ENCODE peak calls at places on chromosome 13, in eight cellular contexts. P, G, T, F, U, X, R and Y are unnamed samples.
A peak's percentile ranks its signal among the peaks of the same experiment; 100 is the strongest.

GRCh38 chr13:26558912-26559485 is 1.5 kb downstream of the WASF3 start:
- DNase-seq in P (no peak), G (no peak), T (no peak), F (no peak), U (no peak), X (no peak), R (no peak), Y (no peak)

GRCh38 chr13:107585466-107585865 is 629.9 kb downstream of the LIG4 start:
- DNase-seq in P (no peak), G (no peak), T (no peak), F (peak; percentile 46), U (no peak), X (no peak), R (no peak), Y (no peak)

GRCh38 chr13:46113596-46113995 is 8.8 kb upstream of the CPB2 start:
- DNase-seq in P (no peak), G (no peak), T (peak; percentile 68), F (no peak), U (no peak), X (no peak), R (no peak), Y (no peak)

GRCh38 chr13:80586356-80586755 is 245.4 kb upstream of the SPRY2 start:
- DNase-seq in P (no peak), G (no peak), T (no peak), F (no peak), U (no peak), X (no peak), R (no peak), Y (no peak)

GRCh38 chr13:26502826-26503225 is 54.7 kb upstream of the WASF3 start:
- DNase-seq in P (peak; percentile 27), G (no peak), T (no peak), F (peak; percentile 96), U (no peak), X (peak; percentile 63), R (no peak), Y (no peak)

GRCh38 chr13:44768775-44769578 is 192.8 kb upstream of the TSC22D1 start:
- DNase-seq in P (no peak), G (no peak), T (no peak), F (peak; percentile 46), U (no peak), X (no peak), R (no peak), Y (no peak)

GRCh38 chr13:25018729-25019115 is 77.2 kb upstream of the PABPC3 start:
- DNase-seq in P (no peak), G (no peak), T (no peak), F (no peak), U (no peak), X (no peak), R (no peak), Y (no peak)

GRCh38 chr13:31207630-31208549 is 8.1 kb downstream of the B3GLCT start:
- DNase-seq in P (peak; percentile 73), G (no peak), T (no peak), F (peak; percentile 73), U (no peak), X (peak; percentile 23), R (no peak), Y (no peak)

GRCh38 chr13:55792544-55793178 is 1348.1 kb upstream of the PRR20A start:
- DNase-seq in P (no peak), G (no peak), T (no peak), F (no peak), U (no peak), X (no peak), R (no peak), Y (no peak)

GRCh38 chr13:46622918-46623256 is 69.9 kb downstream of the LRCH1 start:
- DNase-seq in P (peak; percentile 61), G (no peak), T (no peak), F (peak; percentile 84), U (no peak), X (no peak), R (peak; percentile 71), Y (no peak)

GRCh38 chr13:28451482-28452217 is 43.3 kb downstream of the FLT1 start:
- DNase-seq in P (peak; percentile 25), G (no peak), T (no peak), F (no peak), U (no peak), X (no peak), R (no peak), Y (no peak)

GRCh38 chr13:99086869-99087129 is 108.9 kb upstream of the DOCK9 start:
- DNase-seq in P (no peak), G (peak; percentile 36), T (no peak), F (no peak), U (peak; percentile 21), X (peak; percentile 21), R (peak; percentile 75), Y (peak; percentile 72)

GRCh38 chr13:110524484-110525254 is 36.9 kb downstream of the RAB20 start:
- DNase-seq in P (peak; percentile 93), G (no peak), T (peak; percentile 87), F (no peak), U (no peak), X (peak; percentile 58), R (no peak), Y (peak; percentile 81)

GRCh38 chr13:26985285-26985878 is 186.2 kb downstream of the USP12 start:
- DNase-seq in P (peak; percentile 66), G (peak; percentile 80), T (peak; percentile 93), F (peak; percentile 80), U (peak; percentile 47), X (peak; percentile 54), R (peak; percentile 77), Y (peak; percentile 35)

GRCh38 chr13:42266464-42266863 is 5.5 kb upstream of the AKAP11 start:
- DNase-seq in P (no peak), G (no peak), T (no peak), F (peak; percentile 79), U (no peak), X (no peak), R (no peak), Y (no peak)

GRCh38 chr13:106372199-106373160 is 163.0 kb downstream of the EFNB2 start:
- DNase-seq in P (no peak), G (no peak), T (peak; percentile 46), F (peak; percentile 54), U (no peak), X (no peak), R (no peak), Y (no peak)

GRCh38 chr13:61138857-61139256 is 276.8 kb downstream of the PCDH20 start:
- DNase-seq in P (no peak), G (no peak), T (no peak), F (no peak), U (no peak), X (no peak), R (no peak), Y (no peak)

GRCh38 chr13:20090349-20090748 is 70.5 kb downstream of the GJA3 start:
- DNase-seq in P (no peak), G (no peak), T (peak; percentile 20), F (no peak), U (no peak), X (no peak), R (no peak), Y (no peak)

GRCh38 chr13:109694972-109695371 is 91.4 kb downstream of the IRS2 start:
- DNase-seq in P (no peak), G (no peak), T (peak; percentile 45), F (no peak), U (no peak), X (no peak), R (no peak), Y (no peak)

GRCh38 chr13:84894749-84895148 is 904.5 kb downstream of the SLITRK6 start:
- DNase-seq in P (no peak), G (no peak), T (no peak), F (no peak), U (no peak), X (no peak), R (no peak), Y (no peak)

GRCh38 chr13:21478881-21479808 is 20.0 kb upstream of the ZDHHC20 start:
- DNase-seq in P (no peak), G (no peak), T (peak; percentile 83), F (peak; percentile 81), U (no peak), X (no peak), R (no peak), Y (no peak)

GRCh38 chr13:110455941-110456340 is 105.6 kb downstream of the RAB20 start:
- DNase-seq in P (peak; percentile 86), G (peak; percentile 85), T (peak; percentile 91), F (peak; percentile 61), U (peak; percentile 73), X (peak; percentile 74), R (no peak), Y (peak; percentile 99)

GRCh38 chr13:39631307-39631706 is 24.2 kb upstream of the COG6 start:
- DNase-seq in P (no peak), G (no peak), T (no peak), F (no peak), U (no peak), X (no peak), R (no peak), Y (no peak)
- TF ChIP-seq POLR2A in P (no peak), G (no peak), T (no peak), F (no peak), U (no peak), X (no peak), R (no peak), Y (no peak)

GRCh38 chr13:114281351-114282142 is at the start of gene UPF3A:
- DNase-seq in P (peak; percentile 93), G (peak; percentile 85), T (peak; percentile 96), F (peak; percentile 87), U (peak; percentile 49), X (peak; percentile 90), R (peak; percentile 95), Y (peak; percentile 89)
- TF ChIP-seq POLR2A in P (no peak), G (peak; percentile 73), T (peak; percentile 66), F (peak; percentile 49), U (peak; percentile 27), X (peak; percentile 82), R (no peak), Y (peak; percentile 35)

DNA sequence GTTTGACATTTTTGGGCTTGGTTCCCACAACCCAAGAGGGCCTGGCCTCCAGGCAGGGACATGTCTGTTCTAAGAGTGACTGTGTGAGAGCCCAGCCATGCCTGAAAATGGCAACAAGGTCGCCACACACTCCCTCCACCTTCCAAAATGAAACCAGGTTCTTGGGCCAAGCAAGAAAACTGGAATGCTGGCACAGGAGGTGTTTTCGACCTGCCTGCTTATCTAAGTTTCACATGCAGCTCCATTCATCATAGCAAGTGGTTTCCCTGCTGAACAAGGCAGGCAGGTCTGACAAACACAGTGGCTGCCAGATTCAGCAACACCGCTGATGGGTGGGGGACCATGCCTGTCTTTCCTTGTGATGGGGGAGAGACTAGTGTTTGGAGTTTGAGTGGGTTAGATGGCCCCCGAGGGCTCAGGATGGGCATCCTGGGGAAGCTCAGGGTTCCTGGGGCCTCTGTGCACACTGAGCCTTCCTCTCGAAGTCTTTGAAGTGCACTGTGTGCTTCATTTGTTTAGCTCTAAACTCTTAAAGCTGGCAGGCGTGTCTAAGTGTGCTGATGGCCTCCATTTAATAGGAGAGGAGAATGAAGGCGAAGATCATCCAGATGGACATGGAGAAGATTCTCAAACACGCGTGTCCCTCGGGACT is 17.9 kb upstream of the GAS6 start:
- DNase-seq in P (peak; percentile 59), G (no peak), T (no peak), F (no peak), U (no peak), X (no peak), R (peak; percentile 64), Y (no peak)
- TF ChIP-seq POLR2A in P (no peak), G (no peak), T (no peak), F (no peak), U (no peak), X (no peak), R (no peak), Y (no peak)

DNA sequence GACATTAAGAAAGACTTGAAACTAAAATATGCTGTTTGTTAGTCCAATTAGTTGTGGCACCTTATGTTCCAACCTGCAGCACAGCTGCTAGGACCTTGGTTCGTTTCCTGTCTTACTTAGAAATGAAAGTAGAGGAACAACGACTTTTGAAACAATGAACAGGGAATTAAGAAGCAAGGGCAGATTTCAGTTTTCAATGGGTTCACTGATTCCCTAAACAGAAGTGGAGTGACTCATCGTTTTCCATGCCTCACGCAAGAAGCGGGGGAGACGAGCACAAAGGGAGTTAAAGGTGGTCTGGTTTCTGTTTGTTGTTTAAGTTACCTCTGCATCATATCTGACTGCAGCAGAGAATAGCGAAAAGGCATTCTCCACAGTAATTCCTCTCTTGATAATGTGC is 44.8 kb downstream of the PHF11 start:
- DNase-seq in P (no peak), G (no peak), T (peak; percentile 68), F (peak; percentile 62), U (no peak), X (no peak), R (no peak), Y (no peak)
- TF ChIP-seq POLR2A in P (no peak), G (no peak), T (no peak), F (no peak), U (no peak), X (no peak), R (no peak), Y (no peak)